ENCODE peak calls at places on chromosomes 2 and 18, in eight cellular contexts. U is sigmoid colon, N is left ventricle myocardium inferior, I is GM23248, F is neural progenitor cell, C is IMR-90, H is DND-41, B is uterus. T is an unnamed sample.

GRCh38 chr2:239263937-239264837 is 136.6 kb downstream of the HDAC4 start:
- DNase-seq in U (peak; percentile 71), N (no peak), I (peak; percentile 38), F (no peak), C (peak; percentile 63), H (peak; percentile 76), B (no peak), T (no peak)

GRCh38 chr18:449374-449773 is 51.1 kb downstream of the COLEC12 start:
- DNase-seq in U (no peak), N (no peak), I (no peak), F (peak; percentile 46), C (no peak), H (no peak), B (peak; percentile 43), T (no peak)

GRCh38 chr2:216426938-216427337 is 14.7 kb downstream of the SMARCAL1 start:
- DNase-seq in U (no peak), N (no peak), I (peak; percentile 84), F (no peak), C (peak; percentile 64), H (no peak), B (no peak), T (no peak)

GRCh38 chr2:198127627-198128026 is 323.2 kb downstream of the PLCL1 start:
- DNase-seq in U (no peak), N (peak; percentile 14), I (peak; percentile 84), F (peak; percentile 81), C (peak; percentile 71), H (peak; percentile 48), B (peak; percentile 19), T (peak; percentile 58)

GRCh38 chr2:127235082-127235702 is 15.1 kb upstream of the CYP27C1 start:
- DNase-seq in U (no peak), N (no peak), I (no peak), F (no peak), C (no peak), H (no peak), B (no peak), T (no peak)

GRCh38 chr18:77020561-77020960 is 112.0 kb downstream of the MBP start:
- DNase-seq in U (no peak), N (no peak), I (no peak), F (no peak), C (no peak), H (no peak), B (no peak), T (no peak)

GRCh38 chr2:230007931-230008707 is 60.6 kb downstream of the SLC16A14 start:
- DNase-seq in U (peak; percentile 82), N (peak; percentile 69), I (peak; percentile 78), F (peak; percentile 70), C (peak; percentile 71), H (peak; percentile 77), B (peak; percentile 66), T (peak; percentile 83)

GRCh38 chr2:222532315-222532714 is 108.0 kb downstream of the SGPP2 start:
- DNase-seq in U (no peak), N (no peak), I (no peak), F (no peak), C (no peak), H (peak; percentile 60), B (no peak), T (no peak)

GRCh38 chr2:200587007-200587616 is 1.3 kb downstream of the AOX1 start:
- DNase-seq in U (no peak), N (no peak), I (no peak), F (peak; percentile 3), C (no peak), H (no peak), B (no peak), T (no peak)

GRCh38 chr2:128304715-128305554 is 13.7 kb downstream of the HS6ST1 start:
- DNase-seq in U (peak; percentile 96), N (peak; percentile 76), I (peak; percentile 96), F (peak; percentile 58), C (peak; percentile 98), H (no peak), B (peak; percentile 90), T (no peak)

GRCh38 chr2:53397085-53397484 is 370.5 kb upstream of the CHAC2 start:
- DNase-seq in U (no peak), N (no peak), I (no peak), F (no peak), C (no peak), H (no peak), B (no peak), T (no peak)

GRCh38 chr2:170391018-170391417 is 213.1 kb downstream of the MYO3B start:
- DNase-seq in U (no peak), N (no peak), I (no peak), F (no peak), C (no peak), H (no peak), B (no peak), T (no peak)

GRCh38 chr2:36356990-36357505 is 1.5 kb downstream of the CRIM1 start:
- DNase-seq in U (peak; percentile 65), N (no peak), I (peak; percentile 60), F (peak; percentile 72), C (peak; percentile 50), H (no peak), B (peak; percentile 40), T (peak; percentile 9)

GRCh38 chr18:77080283-77080682 is 52.3 kb downstream of the MBP start:
- DNase-seq in U (no peak), N (no peak), I (no peak), F (no peak), C (no peak), H (peak; percentile 51), B (no peak), T (no peak)

GRCh38 chr18:49761771-49762170 is 51.6 kb downstream of the ACAA2 start:
- DNase-seq in U (no peak), N (no peak), I (no peak), F (no peak), C (no peak), H (no peak), B (no peak), T (no peak)

GRCh38 chr2:32745191-32745590 is 117.3 kb downstream of the TTC27 start:
- DNase-seq in U (no peak), N (no peak), I (peak; percentile 81), F (no peak), C (peak; percentile 88), H (no peak), B (no peak), T (no peak)

GRCh38 chr2:71552861-71553301 is 99.5 kb downstream of the DYSF start:
- DNase-seq in U (no peak), N (no peak), I (no peak), F (no peak), C (no peak), H (no peak), B (no peak), T (no peak)

GRCh38 chr2:147554708-147555107 is 290.1 kb upstream of the ACVR2A start:
- DNase-seq in U (peak; percentile 75), N (peak; percentile 31), I (no peak), F (no peak), C (no peak), H (no peak), B (peak; percentile 15), T (no peak)

GRCh38 chr2:159879061-159879604 is 81.1 kb upstream of the CD302 start:
- DNase-seq in U (no peak), N (no peak), I (peak; percentile 73), F (no peak), C (peak; percentile 70), H (no peak), B (peak; percentile 16), T (no peak)

GRCh38 chr2:171244466-171244969 is 83.8 kb upstream of the TLK1 start:
- DNase-seq in U (no peak), N (no peak), I (peak; percentile 88), F (no peak), C (peak; percentile 87), H (no peak), B (no peak), T (no peak)

GRCh38 chr2:88489181-88489580 is 36.7 kb upstream of the FOXI3 start:
- DNase-seq in U (no peak), N (no peak), I (no peak), F (no peak), C (no peak), H (no peak), B (no peak), T (no peak)

GRCh38 chr2:174593041-174593440 is 4.6 kb downstream of the WIPF1 start:
- DNase-seq in U (no peak), N (no peak), I (no peak), F (no peak), C (no peak), H (no peak), B (no peak), T (no peak)
- H3K27ac ChIP-seq in U (peak overlapping the region; percentile 63), N (peak overlapping the region; percentile 62), I (peak overlapping the region; percentile 71), F (no peak overlapping the region), C (no peak overlapping the region), H (peak overlapping the region; percentile 97), B (peak overlapping the region; percentile 6), T (peak overlapping the region; percentile 90)

DNA sequence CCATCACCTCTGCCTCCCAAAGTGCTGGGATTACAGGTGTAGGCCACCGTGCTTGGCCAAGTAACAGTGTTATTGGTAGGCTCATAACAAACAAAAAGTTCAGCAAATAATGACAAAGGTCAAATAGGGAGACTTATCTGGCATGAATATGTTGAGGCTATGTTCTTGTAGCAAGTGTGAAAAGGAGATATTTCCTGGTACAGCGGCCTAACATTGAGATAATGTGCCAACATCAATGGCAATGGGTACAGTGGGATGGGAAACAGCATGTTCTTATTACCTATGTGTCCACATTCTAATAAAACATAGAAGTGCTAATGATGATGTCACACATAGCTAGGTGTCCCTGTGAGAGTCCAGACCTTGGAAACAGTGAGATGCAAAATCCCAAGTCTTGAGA is 33.2 kb upstream of the PMAIP1 start:
- DNase-seq in U (no peak), N (no peak), I (no peak), F (no peak), C (no peak), H (no peak), B (no peak), T (no peak)
- H3K27ac ChIP-seq in U (no peak overlapping the region), N (no peak overlapping the region), I (no peak overlapping the region), F (no peak overlapping the region), C (no peak overlapping the region), H (no peak overlapping the region), B (no peak overlapping the region), T (no peak overlapping the region)

DNA sequence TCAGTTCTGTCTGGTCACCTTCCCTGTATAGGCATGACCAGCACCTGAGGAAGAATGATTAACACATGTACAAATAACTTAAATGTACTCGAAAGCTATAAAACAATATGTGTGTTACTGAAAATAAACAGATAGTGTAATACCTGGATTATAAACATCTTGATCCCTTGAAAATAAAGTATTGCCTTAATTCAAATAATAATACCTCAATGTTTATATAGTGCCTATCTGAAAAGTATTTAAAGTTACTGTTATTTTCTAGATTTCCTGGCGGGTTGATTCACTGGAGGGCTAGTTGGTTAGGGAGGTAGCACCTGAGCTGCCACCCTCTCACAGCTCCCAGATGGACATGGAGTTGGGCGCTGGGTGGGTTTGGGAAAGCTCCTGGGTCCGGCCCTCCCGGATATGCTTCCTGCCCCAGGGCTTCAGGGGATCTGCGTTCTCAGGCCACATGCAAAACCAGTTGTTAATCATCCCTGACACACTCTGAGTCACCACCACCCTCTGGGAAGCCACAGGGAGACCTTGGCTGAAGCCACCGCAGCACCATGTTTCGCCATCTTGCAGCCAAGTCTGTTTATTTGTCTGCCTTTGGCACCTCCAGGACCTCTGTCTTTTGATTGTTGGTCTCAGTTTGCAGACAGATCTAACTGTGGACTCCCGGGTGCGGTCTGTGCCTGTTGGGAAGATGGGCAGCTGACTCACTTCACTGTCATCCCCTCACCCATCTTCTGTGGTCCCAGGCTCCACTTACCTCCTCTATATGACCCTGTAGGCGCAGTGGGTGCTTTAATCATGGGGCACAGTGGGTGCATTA is 35.3 kb downstream of the RAB31 start:
- DNase-seq in U (no peak), N (no peak), I (peak; percentile 96), F (no peak), C (peak; percentile 98), H (no peak), B (peak; percentile 47), T (no peak)
- H3K27ac ChIP-seq in U (peak overlapping the region; percentile 43), N (peak overlapping the region; percentile 47), I (peak overlapping the region; percentile 84), F (no peak overlapping the region), C (no peak overlapping the region), H (no peak overlapping the region), B (peak overlapping the region; percentile 58), T (no peak overlapping the region)

GRCh38 chr2:24919100-24919976 is 699 bp downstream of the ADCY3 start:
- DNase-seq in U (no peak), N (no peak), I (peak; percentile 65), F (no peak), C (peak; percentile 12), H (peak; percentile 60), B (no peak), T (no peak)
- H3K27ac ChIP-seq in U (peak overlapping the region; percentile 72), N (peak overlapping the region; percentile 73), I (no peak overlapping the region), F (no peak overlapping the region), C (peak overlapping the region; percentile 21), H (peak overlapping the region; percentile 66), B (peak overlapping the region; percentile 73), T (peak overlapping the region; percentile 55)